ENCODE peak calls at places on chromosome 4, in seven cellular contexts. J is cardiac muscle cell; H is OCI-LY7; G is CD4-positive, CD25-positive, alpha-beta regulatory T cell; Y is right lobe of liver; Q is right atrium auricular region; P is astrocyte. F is an unnamed sample.

GRCh38 chr4:184446132-184446531 is 28.2 kb downstream of the IRF2 start:
- DNase-seq in J (no peak), H (no peak), G (no peak), Y (no peak), Q (no peak), P (no peak), F (no peak)

GRCh38 chr4:183252959-183253358 is 67.1 kb downstream of the CLDN22 start:
- DNase-seq in J (no peak), H (no peak), G (no peak), Y (no peak), Q (no peak), P (no peak), F (no peak)

GRCh38 chr4:91909963-91910362 is 393.8 kb upstream of the GRID2 start:
- DNase-seq in J (peak; percentile 7), H (no peak), G (no peak), Y (no peak), Q (no peak), P (no peak), F (no peak)

GRCh38 chr4:16067515-16067914 is 16.3 kb downstream of the PROM1 start:
- DNase-seq in J (peak; percentile 33), H (no peak), G (no peak), Y (no peak), Q (no peak), P (peak; percentile 17), F (no peak)

GRCh38 chr4:15963001-15963451 is at the start of gene FGFBP2:
- DNase-seq in J (peak; percentile 66), H (peak; percentile 44), G (peak; percentile 56), Y (no peak), Q (no peak), P (peak; percentile 31), F (no peak)

GRCh38 chr4:16794816-16795445 is 103.5 kb downstream of the LDB2 start:
- DNase-seq in J (peak; percentile 72), H (peak; percentile 37), G (peak; percentile 11), Y (peak; percentile 88), Q (peak; percentile 72), P (peak; percentile 13), F (no peak)

GRCh38 chr4:24328300-24328699 is 256.1 kb downstream of the DHX15 start:
- DNase-seq in J (no peak), H (no peak), G (no peak), Y (no peak), Q (no peak), P (no peak), F (no peak)

GRCh38 chr4:100290585-100290984 is 100.3 kb upstream of the DDIT4L start:
- DNase-seq in J (no peak), H (no peak), G (no peak), Y (no peak), Q (no peak), P (peak; percentile 37), F (no peak)

GRCh38 chr4:23934223-23934622 is 44.4 kb upstream of the PPARGC1A start:
- DNase-seq in J (no peak), H (no peak), G (no peak), Y (no peak), Q (no peak), P (no peak), F (no peak)

GRCh38 chr4:106809083-106809482 is 227.0 kb downstream of the DKK2 start:
- DNase-seq in J (peak; percentile 67), H (no peak), G (no peak), Y (no peak), Q (no peak), P (peak; percentile 43), F (no peak)

GRCh38 chr4:33940281-33940680 is 2304.0 kb downstream of the ARAP2 start:
- DNase-seq in J (peak; percentile 60), H (no peak), G (no peak), Y (no peak), Q (no peak), P (no peak), F (no peak)

GRCh38 chr4:79650794-79651431 is 242.9 kb upstream of the GK2 start:
- DNase-seq in J (peak; percentile 77), H (no peak), G (no peak), Y (no peak), Q (no peak), P (peak; percentile 84), F (no peak)

GRCh38 chr4:27181672-27182071 is 321.0 kb downstream of the STIM2 start:
- DNase-seq in J (no peak), H (no peak), G (no peak), Y (no peak), Q (no peak), P (no peak), F (no peak)

GRCh38 chr4:150069361-150069760 is 8.9 kb upstream of the DCLK2 start:
- DNase-seq in J (no peak), H (no peak), G (no peak), Y (no peak), Q (no peak), P (no peak), F (no peak)

DNA sequence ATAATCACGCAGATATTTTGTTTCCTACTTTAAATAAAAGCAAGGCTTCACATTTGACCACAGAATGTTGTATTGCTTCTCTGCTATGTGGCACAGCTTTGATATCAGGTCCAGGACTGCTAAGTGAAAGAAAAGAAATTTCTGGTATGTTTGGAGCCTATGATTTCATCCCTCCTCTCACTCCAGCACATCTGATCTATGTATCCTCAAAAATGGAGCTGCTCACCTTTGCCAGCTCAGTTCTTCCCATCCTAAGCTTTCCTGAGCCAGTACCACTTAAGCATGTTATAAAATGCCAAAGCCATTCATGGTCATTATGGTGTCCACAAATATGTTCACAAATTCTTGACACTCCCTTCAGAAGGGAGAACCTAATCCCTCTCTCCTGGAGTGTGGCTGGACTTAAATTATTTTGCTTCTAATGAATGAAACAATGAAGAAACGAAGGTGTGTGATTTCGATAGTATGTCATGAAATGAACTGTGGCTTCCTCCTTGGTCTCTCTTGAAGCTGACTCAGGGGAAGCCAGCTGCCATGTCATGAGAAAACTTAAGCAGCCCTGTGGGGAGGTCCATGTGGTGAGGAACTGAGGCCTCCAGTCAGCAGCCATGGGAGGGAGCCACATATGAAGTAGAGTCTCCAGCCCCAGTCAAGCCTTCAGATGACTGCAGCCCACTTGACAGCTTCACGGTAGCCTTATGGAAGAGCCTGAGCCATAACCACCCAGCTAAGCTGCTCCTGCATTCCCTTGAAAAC is 207.7 kb downstream of the MGST2 start:
- DNase-seq in J (no peak), H (no peak), G (no peak), Y (no peak), Q (no peak), P (peak; percentile 82), F (no peak)
- H3K27ac ChIP-seq in J (no peak overlapping the region), H (no peak overlapping the region), G (no peak overlapping the region), Y (no peak overlapping the region), Q (no peak overlapping the region), P (peak overlapping the region; percentile 55), F (no peak overlapping the region)

GRCh38 chr4:138681000-138681604 is 334.5 kb upstream of the NOCT start:
- DNase-seq in J (peak; percentile 83), H (peak; percentile 76), G (peak; percentile 59), Y (peak; percentile 72), Q (peak; percentile 91), P (no peak), F (peak; percentile 79)
- H3K4me3 ChIP-seq in J (no peak overlapping the region), H (no peak overlapping the region), G (no peak overlapping the region), Y (no peak overlapping the region), Q (no peak overlapping the region), P (no peak overlapping the region), F (no peak overlapping the region)

GRCh38 chr4:152482211-152482610 is 53.7 kb downstream of the FBXW7 start:
- DNase-seq in J (no peak), H (no peak), G (no peak), Y (no peak), Q (no peak), P (no peak), F (no peak)

GRCh38 chr4:152480901-152481300 is 55.0 kb downstream of the FBXW7 start:
- DNase-seq in J (no peak), H (no peak), G (no peak), Y (no peak), Q (no peak), P (no peak), F (no peak)

GRCh38 chr4:152488246-152488645 is 47.6 kb downstream of the FBXW7 start:
- DNase-seq in J (no peak), H (no peak), G (no peak), Y (no peak), Q (no peak), P (no peak), F (no peak)

GRCh38 chr4:152486414-152487389 is 49.2 kb downstream of the FBXW7 start:
- DNase-seq in J (no peak), H (no peak), G (no peak), Y (no peak), Q (no peak), P (no peak), F (no peak)

DNA sequence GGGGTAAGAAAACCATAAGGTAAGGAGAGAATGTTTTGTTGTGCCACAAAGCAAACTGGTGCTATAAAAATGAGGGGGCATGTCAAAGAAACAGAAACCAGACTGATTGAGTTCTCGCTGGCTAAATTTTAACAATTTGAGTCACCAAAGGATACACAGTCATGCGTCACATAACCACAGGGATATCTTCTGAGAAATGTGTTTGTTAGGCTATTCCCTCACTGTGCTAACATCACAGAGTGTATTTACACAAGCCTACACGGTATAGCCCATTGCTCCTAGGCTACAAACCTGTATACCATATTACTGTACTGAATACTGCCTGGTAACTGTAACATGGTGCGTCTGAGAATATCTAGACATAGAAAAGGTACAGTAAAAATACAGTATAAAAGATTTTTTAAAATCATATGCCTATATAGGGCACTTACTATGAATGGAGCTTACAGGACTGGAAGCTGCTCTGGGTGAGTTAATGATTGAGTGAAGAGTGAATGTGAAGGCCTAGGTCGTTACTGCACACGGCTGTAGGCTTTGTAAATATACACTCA is 50.1 kb downstream of the FBXW7 start:
- DNase-seq in J (peak; percentile 90), H (no peak), G (peak; percentile 88), Y (no peak), Q (no peak), P (peak; percentile 95), F (no peak)
- H3K27ac ChIP-seq in J (no peak overlapping the region), H (no peak overlapping the region), G (peak overlapping the region; percentile 68), Y (peak overlapping the region; percentile 81), Q (no peak overlapping the region), P (peak overlapping the region; percentile 79), F (no peak overlapping the region)

GRCh38 chr4:147015531-147015930 is 69.9 kb upstream of the TTC29 start:
- DNase-seq in J (no peak), H (no peak), G (no peak), Y (no peak), Q (no peak), P (no peak), F (no peak)

GRCh38 chr4:147006229-147006628 is 60.6 kb upstream of the TTC29 start:
- DNase-seq in J (no peak), H (no peak), G (no peak), Y (no peak), Q (no peak), P (no peak), F (no peak)

GRCh38 chr4:147014946-147015345 is 69.3 kb upstream of the TTC29 start:
- DNase-seq in J (no peak), H (no peak), G (no peak), Y (no peak), Q (no peak), P (no peak), F (no peak)

GRCh38 chr4:147009875-147010274 is 64.2 kb upstream of the TTC29 start:
- DNase-seq in J (no peak), H (no peak), G (no peak), Y (no peak), Q (no peak), P (no peak), F (no peak)

DNA sequence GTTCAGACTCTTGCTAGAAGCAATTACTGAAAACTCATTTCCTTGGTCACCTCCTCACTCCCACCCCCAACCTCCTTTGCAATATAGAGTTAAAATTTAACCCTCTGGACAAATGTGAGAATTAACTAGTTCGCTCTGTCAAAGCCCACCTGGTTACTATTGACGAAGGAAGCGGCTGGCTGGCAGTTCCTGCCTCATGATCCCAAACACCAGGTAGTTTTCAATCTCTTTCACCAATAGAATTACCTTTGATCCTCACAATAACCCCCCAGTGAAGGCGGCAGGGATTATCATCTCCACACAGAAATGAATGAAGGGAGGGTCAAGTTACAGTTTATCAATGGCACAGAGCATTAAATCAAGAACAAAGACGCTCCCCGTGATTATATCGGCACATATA is 65.7 kb upstream of the TTC29 start:
- DNase-seq in J (no peak), H (no peak), G (no peak), Y (no peak), Q (no peak), P (no peak), F (no peak)
- H3K4me3 ChIP-seq in J (no peak overlapping the region), H (no peak overlapping the region), G (no peak overlapping the region), Y (no peak overlapping the region), Q (no peak overlapping the region), P (no peak overlapping the region), F (no peak overlapping the region)

F was measured in dorsolateral prefrontal cortex.